ENCODE peak calls at places on chromosome 15, in nine cellular contexts. One of them, this sample, is unnamed.

GRCh38 chr15:64911317-64912186 is at the start of gene ANKDD1A:
- DNase-seq in CD4-positive, alpha-beta memory T cell: peak; percentile 15
- DNase-seq in heart right ventricle: peak; percentile 60
- DNase-seq in mammary epithelial cell: peak; percentile 57
- DNase-seq in lung: peak; percentile 46
- DNase-seq in NCI-H774: peak; percentile 58
- DNase-seq in HuH-7.5: peak; percentile 77
- DNase-seq in neuronal stem cell: peak; percentile 64
- DNase-seq in HTR-8/SVneo: peak; percentile 86
- DNase-seq in this sample: peak; percentile 54

GRCh38 chr15:52733078-52733477 is 53.9 kb upstream of the ATOSA start:
- DNase-seq in CD4-positive, alpha-beta memory T cell: no peak
- DNase-seq in heart right ventricle: no peak
- DNase-seq in mammary epithelial cell: no peak
- DNase-seq in lung: no peak
- DNase-seq in NCI-H774: no peak
- DNase-seq in HuH-7.5: no peak
- DNase-seq in neuronal stem cell: no peak
- DNase-seq in HTR-8/SVneo: no peak
- DNase-seq in this sample: peak; percentile 25

GRCh38 chr15:38508647-38509046 is 54.7 kb downstream of the FAM98B start:
- DNase-seq in CD4-positive, alpha-beta memory T cell: no peak
- DNase-seq in heart right ventricle: no peak
- DNase-seq in mammary epithelial cell: no peak
- DNase-seq in lung: no peak
- DNase-seq in NCI-H774: no peak
- DNase-seq in HuH-7.5: no peak
- DNase-seq in neuronal stem cell: no peak
- DNase-seq in HTR-8/SVneo: no peak
- DNase-seq in this sample: no peak

GRCh38 chr15:41566121-41566885 is 7.3 kb downstream of the TYRO3 start:
- DNase-seq in CD4-positive, alpha-beta memory T cell: no peak
- DNase-seq in heart right ventricle: no peak
- DNase-seq in mammary epithelial cell: no peak
- DNase-seq in lung: no peak
- DNase-seq in NCI-H774: no peak
- DNase-seq in HuH-7.5: no peak
- DNase-seq in neuronal stem cell: no peak
- DNase-seq in HTR-8/SVneo: no peak
- DNase-seq in this sample: no peak

GRCh38 chr15:73686781-73687256 is 2.6 kb downstream of the CD276 start:
- DNase-seq in CD4-positive, alpha-beta memory T cell: no peak
- DNase-seq in heart right ventricle: no peak
- DNase-seq in mammary epithelial cell: peak; percentile 73
- DNase-seq in lung: no peak
- DNase-seq in NCI-H774: no peak
- DNase-seq in HuH-7.5: no peak
- DNase-seq in neuronal stem cell: no peak
- DNase-seq in HTR-8/SVneo: peak; percentile 78
- DNase-seq in this sample: peak; percentile 65

GRCh38 chr15:98779463-98780071 is 131.2 kb downstream of the IGF1R start:
- DNase-seq in CD4-positive, alpha-beta memory T cell: peak; percentile 56
- DNase-seq in heart right ventricle: peak; percentile 83
- DNase-seq in mammary epithelial cell: peak; percentile 74
- DNase-seq in lung: peak; percentile 78
- DNase-seq in NCI-H774: peak; percentile 39
- DNase-seq in HuH-7.5: peak; percentile 70
- DNase-seq in neuronal stem cell: peak; percentile 77
- DNase-seq in HTR-8/SVneo: peak; percentile 85
- DNase-seq in this sample: peak; percentile 79

GRCh38 chr15:22903961-22904534 is 65.6 kb downstream of the NIPA2 start:
- DNase-seq in CD4-positive, alpha-beta memory T cell: no peak
- DNase-seq in heart right ventricle: no peak
- DNase-seq in mammary epithelial cell: no peak
- DNase-seq in lung: no peak
- DNase-seq in NCI-H774: peak; percentile 67
- DNase-seq in HuH-7.5: no peak
- DNase-seq in neuronal stem cell: no peak
- DNase-seq in HTR-8/SVneo: no peak
- DNase-seq in this sample: no peak

GRCh38 chr15:60364306-60364924 is 33.4 kb downstream of the ANXA2 start:
- DNase-seq in CD4-positive, alpha-beta memory T cell: no peak
- DNase-seq in heart right ventricle: no peak
- DNase-seq in mammary epithelial cell: no peak
- DNase-seq in lung: no peak
- DNase-seq in NCI-H774: no peak
- DNase-seq in HuH-7.5: no peak
- DNase-seq in neuronal stem cell: no peak
- DNase-seq in HTR-8/SVneo: no peak
- DNase-seq in this sample: no peak

GRCh38 chr15:39242345-39242744 is 338.5 kb upstream of the THBS1 start:
- DNase-seq in CD4-positive, alpha-beta memory T cell: no peak
- DNase-seq in heart right ventricle: peak; percentile 11
- DNase-seq in mammary epithelial cell: peak; percentile 90
- DNase-seq in lung: no peak
- DNase-seq in NCI-H774: no peak
- DNase-seq in HuH-7.5: no peak
- DNase-seq in neuronal stem cell: no peak
- DNase-seq in HTR-8/SVneo: no peak
- DNase-seq in this sample: peak; percentile 63

GRCh38 chr15:65377105-65377975 is 462 bp downstream of the IGDCC3 start:
- DNase-seq in CD4-positive, alpha-beta memory T cell: no peak
- DNase-seq in heart right ventricle: no peak
- DNase-seq in mammary epithelial cell: peak; percentile 23
- DNase-seq in lung: no peak
- DNase-seq in NCI-H774: no peak
- DNase-seq in HuH-7.5: peak; percentile 78
- DNase-seq in neuronal stem cell: no peak
- DNase-seq in HTR-8/SVneo: peak; percentile 40
- DNase-seq in this sample: peak; percentile 26

GRCh38 chr15:73024161-73024560 is 28.1 kb upstream of the NEO1 start:
- DNase-seq in CD4-positive, alpha-beta memory T cell: no peak
- DNase-seq in heart right ventricle: no peak
- DNase-seq in mammary epithelial cell: no peak
- DNase-seq in lung: peak; percentile 51
- DNase-seq in NCI-H774: no peak
- DNase-seq in HuH-7.5: no peak
- DNase-seq in neuronal stem cell: no peak
- DNase-seq in HTR-8/SVneo: no peak
- DNase-seq in this sample: peak; percentile 8

GRCh38 chr15:58462973-58463663 is 31.3 kb downstream of the LIPC start:
- DNase-seq in CD4-positive, alpha-beta memory T cell: no peak
- DNase-seq in heart right ventricle: no peak
- DNase-seq in mammary epithelial cell: no peak
- DNase-seq in lung: no peak
- DNase-seq in NCI-H774: peak; percentile 6
- DNase-seq in HuH-7.5: no peak
- DNase-seq in neuronal stem cell: no peak
- DNase-seq in HTR-8/SVneo: no peak
- DNase-seq in this sample: no peak

GRCh38 chr15:63972801-63973200 is 73.5 kb downstream of the DAPK2 start:
- DNase-seq in CD4-positive, alpha-beta memory T cell: no peak
- DNase-seq in heart right ventricle: no peak
- DNase-seq in mammary epithelial cell: peak; percentile 28
- DNase-seq in lung: no peak
- DNase-seq in NCI-H774: peak; percentile 25
- DNase-seq in HuH-7.5: no peak
- DNase-seq in neuronal stem cell: peak; percentile 31
- DNase-seq in HTR-8/SVneo: no peak
- DNase-seq in this sample: no peak

GRCh38 chr15:101578443-101578894 is 73.7 kb downstream of the TM2D3 start:
- DNase-seq in CD4-positive, alpha-beta memory T cell: no peak
- DNase-seq in heart right ventricle: no peak
- DNase-seq in mammary epithelial cell: peak; percentile 28
- DNase-seq in lung: no peak
- DNase-seq in NCI-H774: no peak
- DNase-seq in HuH-7.5: peak; percentile 80
- DNase-seq in neuronal stem cell: no peak
- DNase-seq in HTR-8/SVneo: no peak
- DNase-seq in this sample: peak; percentile 48

GRCh38 chr15:74786659-74787165 is 4.8 kb downstream of the CSK start:
- DNase-seq in CD4-positive, alpha-beta memory T cell: no peak
- DNase-seq in heart right ventricle: peak; percentile 36
- DNase-seq in mammary epithelial cell: no peak
- DNase-seq in lung: no peak
- DNase-seq in NCI-H774: no peak
- DNase-seq in HuH-7.5: no peak
- DNase-seq in neuronal stem cell: no peak
- DNase-seq in HTR-8/SVneo: no peak
- DNase-seq in this sample: no peak

GRCh38 chr15:67025719-67026118 is 39.7 kb upstream of the SMAD3 start:
- DNase-seq in CD4-positive, alpha-beta memory T cell: no peak
- DNase-seq in heart right ventricle: peak; percentile 40
- DNase-seq in mammary epithelial cell: peak; percentile 29
- DNase-seq in lung: no peak
- DNase-seq in NCI-H774: no peak
- DNase-seq in HuH-7.5: no peak
- DNase-seq in neuronal stem cell: no peak
- DNase-seq in HTR-8/SVneo: peak; percentile 34
- DNase-seq in this sample: no peak

GRCh38 chr15:48333553-48333952 is 2.3 kb downstream of the DUT start:
- DNase-seq in CD4-positive, alpha-beta memory T cell: no peak
- DNase-seq in heart right ventricle: no peak
- DNase-seq in mammary epithelial cell: no peak
- DNase-seq in lung: no peak
- DNase-seq in NCI-H774: no peak
- DNase-seq in HuH-7.5: no peak
- DNase-seq in neuronal stem cell: no peak
- DNase-seq in HTR-8/SVneo: no peak
- DNase-seq in this sample: no peak

GRCh38 chr15:95475067-95475466 is 855.4 kb upstream of the NR2F2 start:
- DNase-seq in CD4-positive, alpha-beta memory T cell: no peak
- DNase-seq in heart right ventricle: no peak
- DNase-seq in mammary epithelial cell: no peak
- DNase-seq in lung: no peak
- DNase-seq in NCI-H774: no peak
- DNase-seq in HuH-7.5: no peak
- DNase-seq in neuronal stem cell: no peak
- DNase-seq in HTR-8/SVneo: no peak
- DNase-seq in this sample: no peak

This sample was measured in epithelial cell of esophagus.